ENCODE peak calls at places on chromosome 19, in four cellular contexts. One of them, this sample, is unnamed.

GRCh38 chr19:12497032-12497431 is 12.4 kb upstream of the ZNF709 start:
- DNase-seq in activated CD8-positive, alpha-beta T cell treated with anti-CD3 and anti-CD28 coated beads for 36 hours: no peak
- DNase-seq in GM12892: no peak
- DNase-seq in CD8-positive, alpha-beta memory T cell: no peak
- DNase-seq in this sample: no peak

GRCh38 chr19:17183858-17184271 is 31.3 kb upstream of the USE1 start:
- DNase-seq in activated CD8-positive, alpha-beta T cell treated with anti-CD3 and anti-CD28 coated beads for 36 hours: peak
- DNase-seq in GM12892: no peak
- DNase-seq in CD8-positive, alpha-beta memory T cell: peak
- DNase-seq in this sample: no peak

GRCh38 chr19:7787141-7787540 is 24.1 kb downstream of the CLEC4M start:
- DNase-seq in activated CD8-positive, alpha-beta T cell treated with anti-CD3 and anti-CD28 coated beads for 36 hours: no peak
- DNase-seq in GM12892: no peak
- DNase-seq in CD8-positive, alpha-beta memory T cell: no peak
- DNase-seq in this sample: no peak

GRCh38 chr19:42228640-42229039 is 8.5 kb downstream of the ZNF526 start:
- DNase-seq in activated CD8-positive, alpha-beta T cell treated with anti-CD3 and anti-CD28 coated beads for 36 hours: no peak
- DNase-seq in GM12892: no peak
- DNase-seq in CD8-positive, alpha-beta memory T cell: no peak
- DNase-seq in this sample: no peak

GRCh38 chr19:55651236-55651635 is 3.2 kb downstream of the CCDC106 start:
- DNase-seq in activated CD8-positive, alpha-beta T cell treated with anti-CD3 and anti-CD28 coated beads for 36 hours: no peak
- DNase-seq in GM12892: no peak
- DNase-seq in CD8-positive, alpha-beta memory T cell: no peak
- DNase-seq in this sample: no peak

GRCh38 chr19:28746486-28746885 is 466.5 kb downstream of the UQCRFS1 start:
- DNase-seq in activated CD8-positive, alpha-beta T cell treated with anti-CD3 and anti-CD28 coated beads for 36 hours: no peak
- DNase-seq in GM12892: no peak
- DNase-seq in CD8-positive, alpha-beta memory T cell: no peak
- DNase-seq in this sample: no peak

GRCh38 chr19:54189020-54189667 is at the start of gene MBOAT7:
- DNase-seq in activated CD8-positive, alpha-beta T cell treated with anti-CD3 and anti-CD28 coated beads for 36 hours: no peak
- DNase-seq in GM12892: peak
- DNase-seq in CD8-positive, alpha-beta memory T cell: no peak
- DNase-seq in this sample: no peak

GRCh38 chr19:29665826-29666633 is 769 bp downstream of the PLEKHF1 start:
- DNase-seq in activated CD8-positive, alpha-beta T cell treated with anti-CD3 and anti-CD28 coated beads for 36 hours: peak
- DNase-seq in GM12892: no peak
- DNase-seq in CD8-positive, alpha-beta memory T cell: peak
- DNase-seq in this sample: no peak

GRCh38 chr19:47284324-47284899 is 9.7 kb downstream of the INAFM1 start:
- DNase-seq in activated CD8-positive, alpha-beta T cell treated with anti-CD3 and anti-CD28 coated beads for 36 hours: peak
- DNase-seq in GM12892: no peak
- DNase-seq in CD8-positive, alpha-beta memory T cell: peak
- DNase-seq in this sample: no peak

GRCh38 chr19:2186071-2186846 is 22.5 kb downstream of the DOT1L start:
- DNase-seq in activated CD8-positive, alpha-beta T cell treated with anti-CD3 and anti-CD28 coated beads for 36 hours: no peak
- DNase-seq in GM12892: no peak
- DNase-seq in CD8-positive, alpha-beta memory T cell: no peak
- DNase-seq in this sample: no peak

GRCh38 chr19:30313353-30313750 is 58.8 kb upstream of the ZNF536 start:
- DNase-seq in activated CD8-positive, alpha-beta T cell treated with anti-CD3 and anti-CD28 coated beads for 36 hours: no peak
- DNase-seq in GM12892: no peak
- DNase-seq in CD8-positive, alpha-beta memory T cell: no peak
- DNase-seq in this sample: no peak

GRCh38 chr19:55297267-55297666 is 13.5 kb downstream of the BRSK1 start:
- DNase-seq in activated CD8-positive, alpha-beta T cell treated with anti-CD3 and anti-CD28 coated beads for 36 hours: no peak
- DNase-seq in GM12892: no peak
- DNase-seq in CD8-positive, alpha-beta memory T cell: no peak
- DNase-seq in this sample: no peak

GRCh38 chr19:6020166-6020967 is 42.4 kb upstream of the RANBP3 start:
- DNase-seq in activated CD8-positive, alpha-beta T cell treated with anti-CD3 and anti-CD28 coated beads for 36 hours: no peak
- DNase-seq in GM12892: no peak
- DNase-seq in CD8-positive, alpha-beta memory T cell: no peak
- DNase-seq in this sample: no peak

GRCh38 chr19:29978139-29978538 is 36.1 kb downstream of the URI1 start:
- DNase-seq in activated CD8-positive, alpha-beta T cell treated with anti-CD3 and anti-CD28 coated beads for 36 hours: peak
- DNase-seq in GM12892: no peak
- DNase-seq in CD8-positive, alpha-beta memory T cell: no peak
- DNase-seq in this sample: no peak

GRCh38 chr19:12521996-12522395 is 29.3 kb downstream of the ZNF564 start:
- DNase-seq in activated CD8-positive, alpha-beta T cell treated with anti-CD3 and anti-CD28 coated beads for 36 hours: peak
- DNase-seq in GM12892: no peak
- DNase-seq in CD8-positive, alpha-beta memory T cell: no peak
- DNase-seq in this sample: no peak

GRCh38 chr19:3249408-3249807 is 24.9 kb downstream of the CELF5 start:
- DNase-seq in activated CD8-positive, alpha-beta T cell treated with anti-CD3 and anti-CD28 coated beads for 36 hours: peak
- DNase-seq in GM12892: no peak
- DNase-seq in CD8-positive, alpha-beta memory T cell: no peak
- DNase-seq in this sample: no peak

GRCh38 chr19:13195678-13196077 is 45.5 kb downstream of the IER2 start:
- DNase-seq in activated CD8-positive, alpha-beta T cell treated with anti-CD3 and anti-CD28 coated beads for 36 hours: peak
- DNase-seq in GM12892: peak
- DNase-seq in CD8-positive, alpha-beta memory T cell: peak
- DNase-seq in this sample: peak

GRCh38 chr19:33496016-33496415 is 25.6 kb downstream of the PEPD start:
- DNase-seq in activated CD8-positive, alpha-beta T cell treated with anti-CD3 and anti-CD28 coated beads for 36 hours: no peak
- DNase-seq in GM12892: no peak
- DNase-seq in CD8-positive, alpha-beta memory T cell: no peak
- DNase-seq in this sample: no peak

GRCh38 chr19:16106121-16106520 is 5.6 kb upstream of the RAB8A start:
- DNase-seq in activated CD8-positive, alpha-beta T cell treated with anti-CD3 and anti-CD28 coated beads for 36 hours: no peak
- DNase-seq in GM12892: no peak
- DNase-seq in CD8-positive, alpha-beta memory T cell: no peak
- DNase-seq in this sample: no peak

GRCh38 chr19:33290082-33290815 is 12.1 kb downstream of the CEBPA start:
- DNase-seq in activated CD8-positive, alpha-beta T cell treated with anti-CD3 and anti-CD28 coated beads for 36 hours: no peak
- DNase-seq in GM12892: no peak
- DNase-seq in CD8-positive, alpha-beta memory T cell: no peak
- DNase-seq in this sample: no peak

GRCh38 chr19:27889156-27889555 is 1323.8 kb downstream of the UQCRFS1 start:
- DNase-seq in activated CD8-positive, alpha-beta T cell treated with anti-CD3 and anti-CD28 coated beads for 36 hours: no peak
- DNase-seq in GM12892: no peak
- DNase-seq in CD8-positive, alpha-beta memory T cell: no peak
- DNase-seq in this sample: no peak

GRCh38 chr19:22144394-22144793 is 52.4 kb downstream of the ZNF676 start:
- DNase-seq in activated CD8-positive, alpha-beta T cell treated with anti-CD3 and anti-CD28 coated beads for 36 hours: no peak
- DNase-seq in GM12892: no peak
- DNase-seq in CD8-positive, alpha-beta memory T cell: no peak
- DNase-seq in this sample: no peak

GRCh38 chr19:52716578-52716977 is 18.3 kb downstream of the ZNF611 start:
- DNase-seq in activated CD8-positive, alpha-beta T cell treated with anti-CD3 and anti-CD28 coated beads for 36 hours: no peak
- DNase-seq in GM12892: no peak
- DNase-seq in CD8-positive, alpha-beta memory T cell: no peak
- DNase-seq in this sample: no peak